ENCODE peak calls at places on chromosome 6, in nine cellular contexts. N is T-helper 1 cell; X is WTC11; W is GM12892; K is HS-5; B is naive thymus-derived CD8-positive, alpha-beta T cell; Y is AG04450; R is mucosa of descending colon; U is hepatocyte. O is an unnamed sample.

GRCh38 chr6:166955121-166955864 is 1.1 kb downstream of the RNASET2 start:
- DNase-seq in N (no peak), X (no peak), W (no peak), K (no peak), B (peak), Y (no peak), R (peak), U (no peak), O (no peak)

GRCh38 chr6:170092826-170093225 is 198.1 kb downstream of the DLL1 start:
- DNase-seq in N (no peak), X (no peak), W (no peak), K (no peak), B (no peak), Y (no peak), R (no peak), U (no peak), O (no peak)

GRCh38 chr6:12493446-12493845 is 203.3 kb downstream of the EDN1 start:
- DNase-seq in N (no peak), X (no peak), W (no peak), K (no peak), B (no peak), Y (no peak), R (no peak), U (no peak), O (no peak)

GRCh38 chr6:90062667-90063066 is 168.4 kb downstream of the GJA10 start:
- DNase-seq in N (no peak), X (no peak), W (no peak), K (no peak), B (no peak), Y (no peak), R (no peak), U (no peak), O (no peak)

GRCh38 chr6:104527311-104527710 is 332.4 kb downstream of the HACE1 start:
- DNase-seq in N (no peak), X (no peak), W (no peak), K (no peak), B (no peak), Y (no peak), R (no peak), U (no peak), O (no peak)

GRCh38 chr6:70884074-70884983 is 72.5 kb downstream of the B3GAT2 start:
- DNase-seq in N (no peak), X (peak), W (peak), K (no peak), B (peak), Y (peak), R (peak), U (peak), O (peak)

GRCh38 chr6:69216127-69216526 is 580.7 kb downstream of the LMBRD1 start:
- DNase-seq in N (no peak), X (no peak), W (no peak), K (no peak), B (no peak), Y (no peak), R (no peak), U (no peak), O (no peak)

GRCh38 chr6:143999406-143999805 is 8.7 kb downstream of the PLAGL1 start:
- DNase-seq in N (no peak), X (no peak), W (no peak), K (peak), B (no peak), Y (peak), R (no peak), U (no peak), O (peak)

GRCh38 chr6:165774903-165775608 is 112.0 kb upstream of the PDE10A start:
- DNase-seq in N (no peak), X (no peak), W (no peak), K (no peak), B (no peak), Y (no peak), R (no peak), U (no peak), O (peak)

GRCh38 chr6:85644374-85644762 is 1.7 kb upstream of the SYNCRIP start:
- DNase-seq in N (no peak), X (no peak), W (no peak), K (no peak), B (no peak), Y (no peak), R (no peak), U (peak), O (no peak)

GRCh38 chr6:20581070-20581469 is 46.8 kb downstream of the CDKAL1 start:
- DNase-seq in N (no peak), X (no peak), W (no peak), K (no peak), B (no peak), Y (no peak), R (no peak), U (no peak), O (no peak)

GRCh38 chr6:126919947-126920346 is 198.5 kb upstream of the RSPO3 start:
- DNase-seq in N (no peak), X (no peak), W (no peak), K (peak), B (no peak), Y (peak), R (no peak), U (peak), O (peak)

GRCh38 chr6:28335040-28335563 is 846 bp downstream of the ZSCAN31 start:
- DNase-seq in N (no peak), X (no peak), W (no peak), K (no peak), B (no peak), Y (no peak), R (no peak), U (no peak), O (no peak)

GRCh38 chr6:41353333-41353732 is 17.9 kb downstream of the NCR2 start:
- DNase-seq in N (no peak), X (no peak), W (no peak), K (no peak), B (no peak), Y (no peak), R (no peak), U (no peak), O (no peak)

GRCh38 chr6:71248306-71248705 is 40.3 kb upstream of the OGFRL1 start:
- DNase-seq in N (no peak), X (no peak), W (no peak), K (peak), B (no peak), Y (peak), R (no peak), U (peak), O (peak)

O was measured in endothelial cell of umbilical vein.